ENCODE peak calls at places on chromosomes 1 and 21, in seven cellular contexts. N, V, B, I, G, J and F are unnamed samples.

GRCh38 chr1:203072911-203073310 is 12.9 kb downstream of the MYOG start:
- DNase-seq in I (no peak), N (no peak), B (no peak), V (no peak), J (no peak), G (no peak), F (no peak)

GRCh38 chr1:18293291-18293690 is 185.7 kb downstream of the IGSF21 start:
- DNase-seq in V (no peak), N (no peak), B (no peak), I (no peak), G (no peak), J (no peak), F (no peak)

GRCh38 chr1:170664828-170665617 is 1.1 kb downstream of the PRRX1 start:
- DNase-seq in I (peak), J (peak), B (no peak), N (peak), G (no peak), V (no peak), F (peak)

GRCh38 chr1:168585191-168585590 is 8.8 kb downstream of the XCL1 start:
- DNase-seq in J (no peak), I (peak), B (no peak), V (no peak), G (no peak), N (no peak), F (no peak)

GRCh38 chr1:226711976-226712778 is 26.9 kb downstream of the ITPKB start:
- DNase-seq in V (no peak), I (no peak), N (no peak), B (no peak), J (no peak), G (peak), F (no peak)

GRCh38 chr1:63779338-63779819 is 5.6 kb downstream of the ROR1 start:
- DNase-seq in V (no peak), N (no peak), I (no peak), G (no peak), B (no peak), J (no peak), F (no peak)

GRCh38 chr21:38921511-38922215 is 115.9 kb downstream of the ETS2 start:
- DNase-seq in V (no peak), N (no peak), J (no peak), I (no peak), B (no peak), G (no peak), F (no peak)

GRCh38 chr21:39663066-39663465 is 50.3 kb downstream of the B3GALT5 start:
- DNase-seq in N (no peak), V (no peak), J (no peak), I (no peak), B (no peak), G (no peak), F (no peak)

GRCh38 chr1:7346600-7347570 is 424.2 kb upstream of the VAMP3 start:
- DNase-seq in N (no peak), V (no peak), G (no peak), B (no peak), J (peak), I (no peak), F (no peak)

GRCh38 chr21:41215856-41216408 is 48.0 kb downstream of the BACE2 start:
- DNase-seq in G (no peak), N (no peak), V (no peak), I (no peak), J (no peak), B (no peak), F (no peak)

GRCh38 chr1:180584869-180585268 is 26.1 kb downstream of the OVAAL start:
- DNase-seq in B (no peak), I (no peak), N (no peak), J (no peak), V (no peak), G (no peak), F (no peak)

GRCh38 chr1:194071200-194071599 is 884.8 kb upstream of the B3GALT2 start:
- DNase-seq in I (no peak), G (no peak), V (no peak), N (no peak), B (no peak), J (no peak), F (no peak)

GRCh38 chr1:167057297-167057688 is 32.9 kb downstream of the GPA33 start:
- DNase-seq in B (no peak), J (no peak), G (no peak), V (no peak), I (peak), N (peak), F (peak)

GRCh38 chr1:218537131-218537904 is 192.2 kb downstream of the TGFB2 start:
- DNase-seq in I (no peak), J (no peak), V (no peak), G (no peak), N (no peak), B (no peak), F (no peak)

GRCh38 chr1:65363484-65363883 is 54.1 kb downstream of the DNAJC6 start:
- DNase-seq in G (no peak), J (no peak), V (no peak), I (no peak), N (no peak), B (no peak), F (no peak)

GRCh38 chr1:18539171-18539570 is 58.4 kb downstream of the KLHDC7A start:
- DNase-seq in N (no peak), V (no peak), G (no peak), I (no peak), B (no peak), J (no peak), F (no peak)

GRCh38 chr1:48920741-48921330 is 144.1 kb upstream of the BEND5 start:
- DNase-seq in I (peak), G (no peak), V (no peak), N (no peak), J (no peak), B (no peak), F (no peak)

GRCh38 chr1:228842094-228842775 is 107.0 kb downstream of the RHOU start:
- DNase-seq in J (peak), B (no peak), G (no peak), N (no peak), V (peak), I (peak), F (peak)

GRCh38 chr21:44926364-44927101 is 5.8 kb upstream of the ITGB2 start:
- DNase-seq in G (peak), V (no peak), J (peak), I (no peak), N (no peak), B (no peak), F (no peak)